ENCODE peak calls at places on chromosomes 7 and 10, in eight cellular contexts. K is EL; W is right cardiac atrium; S is GM04504; G is amniotic stem cell; A is left lung; I is activated T-helper 1 cell treated with anti-CD3 and anti-CD28 coated beads, Interleukin-2, amount 50 U/mL, for 16 hours; J is non-pigmented ciliary epithelial cell. M is an unnamed sample.
A peak's percentile ranks its signal among the peaks of the same experiment; 100 is the strongest.

GRCh38 chr7:130481898-130482297 is 10.0 kb upstream of the MEST start:
- DNase-seq in K (peak; percentile 12), G (no peak), S (no peak), W (no peak), A (no peak), J (no peak), I (no peak), M (no peak)

GRCh38 chr10:91247360-91248111 is 27.1 kb downstream of the PCGF5 start:
- DNase-seq in J (no peak), A (no peak), I (no peak), S (peak; percentile 6), G (no peak), K (peak; percentile 33), W (no peak), M (no peak)

GRCh38 chr7:112594397-112594796 is 113.6 kb downstream of the LSMEM1 start:
- DNase-seq in W (no peak), A (no peak), I (no peak), S (peak; percentile 21), K (peak; percentile 21), G (peak; percentile 2), J (no peak), M (no peak)

GRCh38 chr7:134865001-134865845 is 85.8 kb downstream of the CALD1 start:
- DNase-seq in S (no peak), I (no peak), A (no peak), G (no peak), W (no peak), J (no peak), K (peak; percentile 54), M (peak; percentile 33)

GRCh38 chr10:58665361-58665760 is 152.7 kb downstream of the BICC1 start:
- DNase-seq in S (no peak), A (no peak), G (no peak), I (no peak), J (no peak), K (no peak), W (no peak), M (no peak)

GRCh38 chr7:34087892-34088891 is 182.9 kb downstream of the BMPER start:
- DNase-seq in A (no peak), S (no peak), J (no peak), W (no peak), G (no peak), I (no peak), K (peak; percentile 63), M (no peak)

GRCh38 chr7:154096-154835 is 38.1 kb upstream of the FAM20C start:
- DNase-seq in K (no peak), A (no peak), S (no peak), J (no peak), G (no peak), W (peak; percentile 61), I (no peak), M (no peak)

GRCh38 chr10:6543431-6544005 is 36.6 kb downstream of the PRKCQ start:
- DNase-seq in I (no peak), J (no peak), S (no peak), K (no peak), G (no peak), A (no peak), W (no peak), M (peak; percentile 56)

GRCh38 chr7:45446195-45446944 is 127.8 kb upstream of the ADCY1 start:
- DNase-seq in W (no peak), A (no peak), J (no peak), G (no peak), I (no peak), K (no peak), S (no peak), M (no peak)

GRCh38 chr7:130886438-130887135 is 152.6 kb upstream of the KLF14 start:
- DNase-seq in A (no peak), J (no peak), S (no peak), I (no peak), K (no peak), W (no peak), G (no peak), M (no peak)

GRCh38 chr10:122234416-122234815 is 36.7 kb upstream of the BTBD16 start:
- DNase-seq in I (no peak), S (no peak), K (no peak), A (no peak), J (no peak), W (no peak), G (no peak), M (no peak)